ENCODE peak calls at places on chromosomes 4 and X, in seven cellular contexts. Z is K562, U is ascending aorta, D is brain microvascular endothelial cell, J is IMR-90, F is heart left ventricle, P is cardiac fibroblast. B is an unnamed sample.
A peak's percentile ranks its signal among the peaks of the same experiment; 100 is the strongest.

GRCh38 chrX:46636223-46636622 is 62.7 kb downstream of the CHST7 start:
- DNase-seq in Z (no peak), J (no peak), P (no peak), D (no peak), U (no peak), F (no peak), B (no peak)

GRCh38 chr4:8291036-8291682 is 21.6 kb downstream of the HTRA3 start:
- DNase-seq in D (no peak), F (peak; percentile 8), P (no peak), J (no peak), U (peak; percentile 57), Z (no peak), B (no peak)

GRCh38 chrX:115535844-115536243 is 25.1 kb upstream of the PLS3 start:
- DNase-seq in D (no peak), F (no peak), Z (no peak), U (no peak), P (peak; percentile 27), J (peak; percentile 4), B (no peak)

GRCh38 chr4:144646523-144647094 is 653 bp downstream of the HHIP start:
- DNase-seq in D (no peak), J (no peak), U (no peak), Z (no peak), P (peak; percentile 46), F (no peak), B (peak; percentile 62)

GRCh38 chrX:38816158-38816557 is 14.9 kb downstream of the MID1IP1 start:
- DNase-seq in Z (no peak), D (no peak), U (no peak), F (no peak), J (no peak), P (no peak), B (no peak)

GRCh38 chrX:11899091-11899490 is 141.1 kb downstream of the MSL3 start:
- DNase-seq in F (no peak), U (no peak), Z (no peak), J (no peak), P (peak; percentile 83), D (peak; percentile 22), B (no peak)

GRCh38 chr4:93788712-93789111 is 39.8 kb upstream of the ATOH1 start:
- DNase-seq in D (peak; percentile 26), F (no peak), Z (peak; percentile 4), P (peak; percentile 32), J (peak; percentile 10), U (no peak), B (peak; percentile 35)

GRCh38 chr4:78432896-78433295 is 118.7 kb upstream of the ANXA3 start:
- DNase-seq in P (peak; percentile 22), J (peak; percentile 1), U (no peak), F (no peak), Z (no peak), D (peak; percentile 11), B (no peak)

GRCh38 chr4:107689912-107690587 is 30.0 kb downstream of the PAPSS1 start:
- DNase-seq in U (no peak), P (peak; percentile 90), J (peak; percentile 94), D (peak; percentile 76), Z (no peak), F (no peak), B (no peak)

GRCh38 chr4:98873059-98873458 is 55.9 kb downstream of the EIF4E start:
- DNase-seq in D (peak; percentile 16), U (no peak), Z (peak; percentile 49), P (peak; percentile 59), J (peak; percentile 35), F (no peak), B (no peak)

GRCh38 chr4:103098331-103098730 is 1.3 kb downstream of the BDH2 start:
- DNase-seq in D (no peak), J (peak; percentile 4), F (no peak), P (peak; percentile 13), U (no peak), Z (no peak), B (no peak)

GRCh38 chr4:181364504-181364903 is 878.7 kb upstream of the TENM3 start:
- DNase-seq in D (no peak), F (no peak), J (peak; percentile 3), Z (no peak), U (no peak), P (no peak), B (no peak)

DNA sequence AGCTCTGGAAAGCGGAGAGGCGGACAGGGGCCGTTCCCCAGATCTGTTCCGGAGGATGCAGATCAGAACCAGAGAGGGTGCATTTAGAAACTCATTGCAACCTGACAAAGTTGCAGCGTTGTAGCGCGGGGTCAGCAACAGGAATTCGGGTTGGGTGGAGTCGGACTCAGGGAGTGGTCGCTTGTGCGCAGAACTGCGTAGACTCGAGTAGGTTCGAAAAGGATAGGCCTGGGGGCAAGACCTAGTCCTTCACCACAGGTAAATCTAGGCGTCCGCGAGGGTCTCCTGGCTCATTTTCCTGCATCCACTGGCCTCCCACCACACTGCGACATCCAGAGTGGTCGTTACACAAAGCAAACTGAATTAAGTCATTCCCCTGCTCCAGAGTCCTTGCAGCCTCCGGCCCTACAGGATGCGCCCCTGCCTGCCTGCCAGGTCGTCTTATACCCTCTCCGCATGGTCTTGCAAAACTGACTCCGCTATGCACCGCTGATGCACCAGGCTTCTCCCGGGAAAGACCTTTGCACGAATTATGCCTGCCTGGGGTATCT is 4.7 kb upstream of the ZNF518B start:
- DNase-seq in F (no peak), U (no peak), J (no peak), Z (no peak), D (no peak), P (no peak), B (no peak)
- H3K4me3 ChIP-seq in F (peak overlapping the region; percentile 1), U (peak overlapping the region; percentile 53), J (peak overlapping the region; percentile 36), Z (no peak overlapping the region), D (peak overlapping the region; percentile 44), P (peak overlapping the region; percentile 45), B (no peak overlapping the region)

GRCh38 chrX:153641575-153642312 is 5.3 kb upstream of the DUSP9 start:
- DNase-seq in Z (peak; percentile 58), F (no peak), U (no peak), D (no peak), J (no peak), P (no peak), B (peak; percentile 42)

GRCh38 chrX:153642313-153642654 is 4.7 kb upstream of the DUSP9 start:
- DNase-seq in U (peak; percentile 42), Z (peak; percentile 60), F (no peak), J (no peak), P (no peak), D (no peak), B (peak; percentile 75)

GRCh38 chrX:153644356-153645125 is 2.5 kb upstream of the DUSP9 start:
- DNase-seq in P (no peak), Z (no peak), D (no peak), F (no peak), J (no peak), U (peak; percentile 34), B (peak; percentile 69)

GRCh38 chrX:153643431-153644351 is 3.3 kb upstream of the DUSP9 start:
- DNase-seq in F (no peak), Z (peak; percentile 72), U (peak; percentile 39), D (no peak), J (no peak), P (peak; percentile 8), B (peak; percentile 83)

GRCh38 chrX:153642655-153643430 is 4.2 kb upstream of the DUSP9 start:
- DNase-seq in F (no peak), P (no peak), J (no peak), U (peak; percentile 49), Z (no peak), D (no peak), B (peak; percentile 32)
- H3K4me3 ChIP-seq in F (no peak overlapping the region), P (no peak overlapping the region), J (no peak overlapping the region), U (peak overlapping the region; percentile 40), Z (no peak overlapping the region), D (no peak overlapping the region), B (no peak overlapping the region)

DNA sequence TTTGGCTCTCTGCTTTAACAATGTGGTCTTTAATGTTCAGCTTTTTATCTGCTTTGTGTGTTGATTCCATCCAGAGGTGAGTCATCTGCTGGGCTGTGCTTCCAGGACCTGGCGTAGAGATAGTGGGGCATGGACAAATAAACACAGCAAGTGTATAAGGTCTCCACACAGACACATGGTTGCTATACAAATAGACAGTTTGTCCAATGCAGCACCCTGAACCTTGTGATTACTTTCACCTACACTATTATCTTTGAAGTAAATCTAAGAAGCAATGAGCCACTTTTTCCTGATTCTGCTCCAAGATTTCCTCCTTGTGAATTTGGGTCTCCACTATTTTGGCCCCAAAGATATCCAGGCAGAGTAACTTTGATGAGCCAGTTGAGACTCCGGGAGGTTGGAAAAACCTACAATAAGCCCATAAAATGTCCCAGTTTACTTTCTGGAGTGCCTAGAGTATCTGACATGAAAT is 12.1 kb downstream of the PPARGC1A start:
- DNase-seq in U (no peak), J (peak; percentile 84), D (peak; percentile 49), F (no peak), P (peak; percentile 5), Z (peak; percentile 5), B (no peak)
- H3K4me3 ChIP-seq in U (no peak overlapping the region), J (no peak overlapping the region), D (no peak overlapping the region), F (no peak overlapping the region), P (no peak overlapping the region), Z (no peak overlapping the region), B (no peak overlapping the region)

DNA sequence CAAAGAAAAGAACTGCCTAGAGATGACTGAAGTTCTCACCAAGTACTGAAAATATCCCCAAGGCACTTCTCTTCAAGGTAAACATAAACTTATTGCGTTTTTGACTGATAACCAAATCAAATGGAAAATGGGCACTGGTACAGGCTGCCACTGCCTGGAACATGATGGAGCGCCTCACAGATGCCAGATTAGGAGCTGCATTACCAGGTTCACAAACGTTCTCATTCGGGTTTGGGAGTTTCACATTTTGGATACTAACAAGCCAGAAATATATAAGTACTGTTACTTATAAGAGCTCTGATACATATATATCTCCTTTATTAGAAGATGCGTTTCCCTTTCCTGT is 141.2 kb downstream of the CBR4 start:
- DNase-seq in J (no peak), P (no peak), D (no peak), Z (no peak), F (no peak), U (no peak), B (no peak)
- H3K4me3 ChIP-seq in J (no peak overlapping the region), P (no peak overlapping the region), D (no peak overlapping the region), Z (no peak overlapping the region), F (no peak overlapping the region), U (no peak overlapping the region), B (no peak overlapping the region)

GRCh38 chrX:14501312-14501711 is 28.0 kb upstream of the GLRA2 start:
- DNase-seq in U (no peak), P (no peak), Z (no peak), F (no peak), D (no peak), J (no peak), B (no peak)

GRCh38 chrX:14491689-14492088 is 37.6 kb upstream of the GLRA2 start:
- DNase-seq in D (no peak), J (no peak), F (no peak), U (no peak), P (no peak), Z (no peak), B (no peak)

GRCh38 chrX:14496674-14497073 is 32.7 kb upstream of the GLRA2 start:
- DNase-seq in F (no peak), D (peak; percentile 2), Z (no peak), P (peak; percentile 0), U (no peak), J (no peak), B (no peak)

GRCh38 chrX:14497184-14497666 is 32.1 kb upstream of the GLRA2 start:
- DNase-seq in J (peak; percentile 4), Z (no peak), F (no peak), P (peak; percentile 15), U (no peak), D (peak; percentile 8), B (no peak)
- H3K4me3 ChIP-seq in J (peak overlapping the region; percentile 51), Z (no peak overlapping the region), F (no peak overlapping the region), P (peak overlapping the region; percentile 7), U (peak overlapping the region; percentile 54), D (no peak overlapping the region), B (peak overlapping the region; percentile 2)

B was measured in SK-N-SH.